ENCODE peak calls at places on chromosomes 2 and 18, in seven cellular contexts. Q is CD8-positive, alpha-beta T cell; X is pancreas; J is endodermal cell; V is uterus; Y is lung; N is PC-9. Z is an unnamed sample.

GRCh38 chr2:18901255-18901654 is 311.9 kb upstream of the NT5C1B start:
- DNase-seq in Q (no peak), Y (no peak), N (no peak), X (no peak), J (no peak), V (no peak), Z (no peak)

GRCh38 chr2:138122891-138123290 is 158.6 kb downstream of the HNMT start:
- DNase-seq in V (no peak), N (no peak), J (no peak), X (no peak), Q (no peak), Y (no peak), Z (peak; percentile 83)

GRCh38 chr18:62485684-62486083 is 37.1 kb upstream of the ZCCHC2 start:
- DNase-seq in V (peak; percentile 23), X (no peak), Y (no peak), J (no peak), Q (no peak), N (peak; percentile 64), Z (peak; percentile 98)

GRCh38 chr2:28405537-28405936 is 12.9 kb downstream of the FOSL2 start:
- DNase-seq in V (no peak), Y (no peak), N (no peak), J (no peak), Q (no peak), X (no peak), Z (no peak)

GRCh38 chr18:72208920-72209676 is 335.0 kb downstream of the CBLN2 start:
- DNase-seq in Q (no peak), X (no peak), N (no peak), V (no peak), Y (no peak), J (no peak), Z (no peak)

GRCh38 chr2:209687261-209687660 is 84.4 kb upstream of the UNC80 start:
- DNase-seq in N (no peak), X (no peak), J (no peak), V (no peak), Y (no peak), Q (no peak), Z (peak; percentile 6)

GRCh38 chr18:7987284-7987976 is 420.3 kb downstream of the PTPRM start:
- DNase-seq in J (no peak), N (no peak), V (no peak), Q (no peak), Y (no peak), X (no peak), Z (peak; percentile 46)

GRCh38 chr2:23596316-23596885 is 211.4 kb downstream of the KLHL29 start:
- DNase-seq in V (no peak), X (no peak), J (no peak), Q (no peak), N (no peak), Y (no peak), Z (no peak)

GRCh38 chr2:3539836-3540235 is 18.3 kb downstream of the RNASEH1 start:
- DNase-seq in N (no peak), Q (no peak), X (no peak), J (peak; percentile 58), V (no peak), Y (no peak), Z (no peak)

GRCh38 chr2:105071379-105071778 is 33.5 kb downstream of the MRPS9 start:
- DNase-seq in J (no peak), Y (no peak), X (no peak), Q (no peak), N (no peak), V (no peak), Z (no peak)

GRCh38 chr2:181456660-181457120 is 496 bp upstream of the ITGA4 start:
- DNase-seq in Y (peak; percentile 46), V (peak; percentile 15), N (no peak), J (peak; percentile 78), X (peak; percentile 9), Q (peak; percentile 71), Z (peak; percentile 5)

GRCh38 chr2:120013569-120014223 is 819 bp downstream of the EPB41L5 start:
- DNase-seq in J (peak; percentile 83), N (no peak), Q (peak; percentile 11), Y (no peak), X (no peak), V (no peak), Z (peak; percentile 51)

GRCh38 chr2:190679813-190680591 is 31.1 kb downstream of the NAB1 start:
- DNase-seq in V (peak; percentile 19), N (peak; percentile 18), J (peak; percentile 93), Y (peak; percentile 39), X (peak; percentile 46), Q (peak; percentile 68), Z (peak; percentile 77)

GRCh38 chr2:241890524-241891235 is 21.2 kb downstream of the RTP5 start:
- DNase-seq in Q (no peak), Y (no peak), J (no peak), N (peak; percentile 82), V (no peak), X (peak; percentile 68), Z (peak; percentile 11)

GRCh38 chr18:1014496-1014895 is 109.8 kb downstream of the ADCYAP1 start:
- DNase-seq in V (no peak), N (no peak), Q (no peak), X (no peak), J (peak; percentile 53), Y (no peak), Z (no peak)

GRCh38 chr2:218244665-218245064 is 16.1 kb upstream of the GPBAR1 start:
- DNase-seq in X (no peak), N (no peak), Y (no peak), Q (no peak), J (no peak), V (no peak), Z (no peak)

GRCh38 chr18:55246278-55246677 is 287.0 kb upstream of the CCDC68 start:
- DNase-seq in Q (no peak), N (no peak), J (no peak), X (no peak), Y (no peak), V (no peak), Z (no peak)
- H3K4me3 ChIP-seq in Q (no peak overlapping the region), N (no peak overlapping the region), J (no peak overlapping the region), X (no peak overlapping the region), Y (no peak overlapping the region), V (no peak overlapping the region), Z (no peak overlapping the region)

GRCh38 chr2:21793461-21793860 is 669.7 kb downstream of the TDRD15 start:
- DNase-seq in V (no peak), N (no peak), Q (no peak), X (no peak), J (no peak), Y (no peak), Z (no peak)
- H3K4me3 ChIP-seq in V (no peak overlapping the region), N (no peak overlapping the region), Q (no peak overlapping the region), X (no peak overlapping the region), J (no peak overlapping the region), Y (no peak overlapping the region), Z (no peak overlapping the region)

DNA sequence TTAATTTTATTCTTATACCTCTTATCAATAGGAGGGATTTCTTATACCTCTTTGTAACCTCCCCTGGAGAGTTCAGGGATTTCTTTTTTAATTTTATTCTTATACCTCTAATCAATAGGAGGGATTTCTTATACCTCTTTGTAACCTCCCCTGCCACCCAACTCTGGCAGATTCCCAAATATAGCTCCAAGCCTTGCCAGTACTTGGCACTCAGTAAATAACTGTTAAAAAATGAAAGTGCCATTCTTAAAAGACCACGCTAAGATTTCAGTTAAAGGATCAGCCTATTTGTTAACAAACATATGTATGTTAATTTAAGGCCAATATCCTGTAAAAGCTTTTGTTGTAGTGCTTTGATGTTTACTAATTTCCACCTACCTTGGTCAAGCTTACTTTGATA is 4.8 kb downstream of the RNF149 start:
- DNase-seq in Y (no peak), J (no peak), Q (no peak), X (no peak), V (no peak), N (no peak), Z (no peak)
- H3K4me3 ChIP-seq in Y (no peak overlapping the region), J (no peak overlapping the region), Q (no peak overlapping the region), X (no peak overlapping the region), V (no peak overlapping the region), N (no peak overlapping the region), Z (no peak overlapping the region)

DNA sequence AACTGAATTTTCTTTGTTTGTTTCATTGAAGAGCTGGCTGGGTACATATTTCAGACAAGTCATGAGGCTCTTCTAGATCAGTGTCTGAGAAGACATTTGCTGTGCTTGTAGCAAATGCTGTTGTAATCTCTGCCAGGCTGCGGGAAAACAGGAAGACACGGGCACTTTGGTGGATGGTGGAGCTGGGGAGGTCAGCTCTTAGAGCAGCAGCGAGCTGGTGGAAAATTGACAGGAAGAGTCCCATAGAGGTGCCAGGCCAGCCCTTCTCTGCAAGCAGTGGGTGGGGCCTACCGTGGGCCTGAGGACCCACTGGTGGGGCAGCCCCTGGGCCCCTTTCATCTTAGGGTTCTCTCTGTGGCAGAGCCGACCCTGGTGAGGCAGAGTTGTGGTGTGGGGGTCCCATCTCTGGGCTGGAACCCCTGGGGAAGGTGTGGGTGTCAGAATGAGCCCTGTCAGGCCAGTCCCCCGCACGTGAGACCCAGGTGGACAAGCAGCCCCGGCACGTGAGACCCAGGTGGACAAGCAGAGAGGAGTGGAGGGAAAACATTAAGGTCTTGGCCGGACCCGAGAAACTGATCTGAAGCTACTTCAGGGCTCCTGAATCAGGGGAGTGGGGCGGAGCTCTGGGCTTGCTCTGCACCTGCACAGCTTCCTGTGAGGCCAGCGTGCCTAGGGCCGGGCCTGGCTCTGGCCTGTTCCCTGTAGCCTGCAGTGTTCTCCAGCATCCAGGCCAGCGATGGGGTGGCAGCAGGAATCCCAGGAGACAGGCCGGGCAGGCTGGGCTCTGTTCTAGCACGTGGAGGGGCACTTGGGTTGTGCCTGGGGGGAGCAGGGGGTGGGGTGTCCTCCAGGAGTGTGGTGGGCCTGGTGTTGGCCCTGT is 273.5 kb upstream of the HDAC4 start:
- DNase-seq in X (no peak), Q (no peak), J (peak; percentile 21), N (no peak), Y (no peak), V (no peak), Z (no peak)
- H3K4me3 ChIP-seq in X (no peak overlapping the region), Q (no peak overlapping the region), J (no peak overlapping the region), N (no peak overlapping the region), Y (no peak overlapping the region), V (no peak overlapping the region), Z (no peak overlapping the region)

GRCh38 chr2:40451926-40452605 is at the start of gene SLC8A1:
- DNase-seq in Q (no peak), N (peak; percentile 39), J (peak; percentile 76), V (peak; percentile 40), Y (no peak), X (no peak), Z (peak; percentile 54)
- H3K4me3 ChIP-seq in Q (no peak within 1 kb of the TSS), N (peak within 1 kb of the TSS; percentile 65), J (peak within 1 kb of the TSS; percentile 85), V (peak within 1 kb of the TSS; percentile 68), Y (peak within 1 kb of the TSS; percentile 49), X (no peak within 1 kb of the TSS), Z (peak within 1 kb of the TSS; percentile 52)

GRCh38 chr2:96344011-96344410 is 8.4 kb downstream of the NCAPH start:
- DNase-seq in Y (no peak), N (no peak), V (no peak), J (no peak), X (no peak), Q (peak; percentile 47), Z (no peak)
- H3K4me3 ChIP-seq in Y (no peak overlapping the region), N (no peak overlapping the region), V (no peak overlapping the region), J (no peak overlapping the region), X (no peak overlapping the region), Q (no peak overlapping the region), Z (no peak overlapping the region)

Z was measured in epithelial cell of esophagus.